ENCODE peak calls at places on chromosomes 5 and 9, in six cellular contexts. One of them, this sample, is unnamed.

GRCh38 chr5:109805472-109805871 is 115.7 kb downstream of the MAN2A1 start:
- DNase-seq in HFF-Myc: no peak
- DNase-seq in mucosa of gallbladder: no peak
- DNase-seq in neuronal stem cell: no peak
- DNase-seq in left cardiac atrium: no peak
- DNase-seq in heart left ventricle: no peak
- DNase-seq in this sample: no peak

GRCh38 chr9:133125706-133126696 is 5.0 kb upstream of the RALGDS start:
- DNase-seq in HFF-Myc: peak
- DNase-seq in mucosa of gallbladder: no peak
- DNase-seq in neuronal stem cell: no peak
- DNase-seq in left cardiac atrium: peak
- DNase-seq in heart left ventricle: peak
- DNase-seq in this sample: no peak

GRCh38 chr9:16213781-16214515 is 656.5 kb downstream of the BNC2 start:
- DNase-seq in HFF-Myc: no peak
- DNase-seq in mucosa of gallbladder: peak
- DNase-seq in neuronal stem cell: no peak
- DNase-seq in left cardiac atrium: peak
- DNase-seq in heart left ventricle: peak
- DNase-seq in this sample: peak

GRCh38 chr5:57207681-57208080 is 33.8 kb downstream of the GPBP1 start:
- DNase-seq in HFF-Myc: no peak
- DNase-seq in mucosa of gallbladder: peak
- DNase-seq in neuronal stem cell: no peak
- DNase-seq in left cardiac atrium: peak
- DNase-seq in heart left ventricle: peak
- DNase-seq in this sample: no peak

GRCh38 chr5:66306105-66306843 is 162.2 kb downstream of the SREK1 start:
- DNase-seq in HFF-Myc: peak
- DNase-seq in mucosa of gallbladder: peak
- DNase-seq in neuronal stem cell: peak
- DNase-seq in left cardiac atrium: peak
- DNase-seq in heart left ventricle: peak
- DNase-seq in this sample: peak

GRCh38 chr5:61275841-61276240 is 56.2 kb upstream of the ZSWIM6 start:
- DNase-seq in HFF-Myc: peak
- DNase-seq in mucosa of gallbladder: peak
- DNase-seq in neuronal stem cell: no peak
- DNase-seq in left cardiac atrium: peak
- DNase-seq in heart left ventricle: peak
- DNase-seq in this sample: no peak

GRCh38 chr9:127522727-127523126 is 71.4 kb downstream of the LRSAM1 start:
- DNase-seq in HFF-Myc: no peak
- DNase-seq in mucosa of gallbladder: no peak
- DNase-seq in neuronal stem cell: no peak
- DNase-seq in left cardiac atrium: no peak
- DNase-seq in heart left ventricle: no peak
- DNase-seq in this sample: no peak

GRCh38 chr9:100401042-100401441 is 25.9 kb upstream of the MSANTD3 start:
- DNase-seq in HFF-Myc: no peak
- DNase-seq in mucosa of gallbladder: no peak
- DNase-seq in neuronal stem cell: no peak
- DNase-seq in left cardiac atrium: no peak
- DNase-seq in heart left ventricle: no peak
- DNase-seq in this sample: no peak

GRCh38 chr5:9391080-9391479 is 154.8 kb downstream of the SEMA5A start:
- DNase-seq in HFF-Myc: no peak
- DNase-seq in mucosa of gallbladder: no peak
- DNase-seq in neuronal stem cell: no peak
- DNase-seq in left cardiac atrium: no peak
- DNase-seq in heart left ventricle: no peak
- DNase-seq in this sample: no peak

GRCh38 chr5:115321309-115321708 is 24.9 kb upstream of the CCDC112 start:
- DNase-seq in HFF-Myc: no peak
- DNase-seq in mucosa of gallbladder: no peak
- DNase-seq in neuronal stem cell: no peak
- DNase-seq in left cardiac atrium: no peak
- DNase-seq in heart left ventricle: no peak
- DNase-seq in this sample: no peak

GRCh38 chr9:130857864-130858730 is 23.0 kb downstream of the ABL1 start:
- DNase-seq in HFF-Myc: no peak
- DNase-seq in mucosa of gallbladder: peak
- DNase-seq in neuronal stem cell: no peak
- DNase-seq in left cardiac atrium: peak
- DNase-seq in heart left ventricle: peak
- DNase-seq in this sample: no peak

GRCh38 chr5:179906795-179907569 is 715 bp downstream of the TBC1D9B start:
- DNase-seq in HFF-Myc: no peak
- DNase-seq in mucosa of gallbladder: no peak
- DNase-seq in neuronal stem cell: no peak
- DNase-seq in left cardiac atrium: peak
- DNase-seq in heart left ventricle: no peak
- DNase-seq in this sample: no peak

GRCh38 chr9:20319641-20320337 is 302.5 kb downstream of the MLLT3 start:
- DNase-seq in HFF-Myc: peak
- DNase-seq in mucosa of gallbladder: no peak
- DNase-seq in neuronal stem cell: no peak
- DNase-seq in left cardiac atrium: no peak
- DNase-seq in heart left ventricle: no peak
- DNase-seq in this sample: no peak

GRCh38 chr5:157290156-157290980 is 24.4 kb downstream of the CYFIP2 start:
- DNase-seq in HFF-Myc: no peak
- DNase-seq in mucosa of gallbladder: no peak
- DNase-seq in neuronal stem cell: no peak
- DNase-seq in left cardiac atrium: no peak
- DNase-seq in heart left ventricle: no peak
- DNase-seq in this sample: peak

GRCh38 chr5:82168294-82168693 is 109.9 kb downstream of the RPS23 start:
- DNase-seq in HFF-Myc: no peak
- DNase-seq in mucosa of gallbladder: no peak
- DNase-seq in neuronal stem cell: no peak
- DNase-seq in left cardiac atrium: no peak
- DNase-seq in heart left ventricle: no peak
- DNase-seq in this sample: no peak

GRCh38 chr5:56314536-56314935 is 81.4 kb upstream of the ANKRD55 start:
- DNase-seq in HFF-Myc: no peak
- DNase-seq in mucosa of gallbladder: no peak
- DNase-seq in neuronal stem cell: no peak
- DNase-seq in left cardiac atrium: peak
- DNase-seq in heart left ventricle: peak
- DNase-seq in this sample: no peak

GRCh38 chr5:94505327-94506080 is 112.9 kb downstream of the KIAA0825 start:
- DNase-seq in HFF-Myc: no peak
- DNase-seq in mucosa of gallbladder: no peak
- DNase-seq in neuronal stem cell: no peak
- DNase-seq in left cardiac atrium: no peak
- DNase-seq in heart left ventricle: no peak
- DNase-seq in this sample: no peak

GRCh38 chr5:178419651-178420050 is 170.5 kb downstream of the COL23A1 start:
- DNase-seq in HFF-Myc: no peak
- DNase-seq in mucosa of gallbladder: no peak
- DNase-seq in neuronal stem cell: no peak
- DNase-seq in left cardiac atrium: no peak
- DNase-seq in heart left ventricle: no peak
- DNase-seq in this sample: no peak

GRCh38 chr9:110257097-110257955 is 1.0 kb upstream of the TXN start:
- DNase-seq in HFF-Myc: no peak
- DNase-seq in mucosa of gallbladder: no peak
- DNase-seq in neuronal stem cell: no peak
- DNase-seq in left cardiac atrium: peak
- DNase-seq in heart left ventricle: peak
- DNase-seq in this sample: no peak

This sample was measured in GM04503.